ENCODE peak calls at places on chromosomes 11 and 22, in ten cellular contexts. T is mesenchymal stem cell, O is iris pigment epithelial cell, W is HS-5, Y is GM19239, C is EH, B is NCI-H524 treated with DMSO at 0.1 percent for 48 hours, Z is OCI-LY7, G is T-helper 1 cell, P is globus pallidus. S is an unnamed sample.

GRCh38 chr11:60589611-60590010 is 74.4 kb downstream of the MS4A13 start:
- DNase-seq in T (no peak), Y (no peak), B (no peak), P (no peak), W (no peak), C (no peak), O (no peak), G (no peak), Z (no peak), S (no peak)

GRCh38 chr22:42179616-42180015 is 49.0 kb upstream of the CYP2D6 start:
- DNase-seq in Y (no peak), P (no peak), B (no peak), G (no peak), T (peak), C (peak), W (peak), Z (no peak), O (peak), S (peak)

GRCh38 chr22:43308451-43309235 is 34.5 kb downstream of the SCUBE1 start:
- DNase-seq in C (no peak), T (no peak), G (no peak), Y (no peak), B (peak), W (no peak), P (no peak), Z (no peak), O (no peak), S (no peak)

GRCh38 chr11:119615003-119615878 is 113.8 kb downstream of the NECTIN1 start:
- DNase-seq in T (peak), Y (peak), W (peak), Z (peak), C (peak), G (no peak), O (peak), P (peak), B (no peak), S (peak)

GRCh38 chr11:35553831-35554230 is 28.4 kb upstream of the PAMR1 start:
- DNase-seq in O (peak), P (no peak), B (no peak), Y (no peak), G (no peak), C (peak), W (peak), T (peak), Z (no peak), S (peak)

GRCh38 chr11:67033661-67034166 is 10.8 kb downstream of the SYT12 start:
- DNase-seq in P (peak), T (peak), G (no peak), Y (no peak), O (peak), C (peak), B (no peak), Z (no peak), W (peak), S (peak)

GRCh38 chr11:134750619-134751018 is 338.6 kb upstream of the B3GAT1 start:
- DNase-seq in G (no peak), P (no peak), B (no peak), T (no peak), O (no peak), C (no peak), Z (no peak), W (no peak), Y (no peak), S (no peak)

GRCh38 chr11:14980854-14981253 is 8.7 kb upstream of the CALCA start:
- DNase-seq in Y (no peak), B (no peak), O (peak), G (no peak), C (peak), T (no peak), P (no peak), Z (no peak), W (peak), S (peak)

GRCh38 chr11:111870522-111870886 is 877 bp downstream of the ALG9 start:
- DNase-seq in O (no peak), Z (no peak), T (no peak), W (no peak), C (no peak), P (peak), G (no peak), Y (no peak), B (no peak), S (no peak)

GRCh38 chr22:31574015-31574670 is 77.8 kb downstream of the SFI1 start:
- DNase-seq in Z (no peak), G (no peak), O (no peak), T (no peak), W (no peak), Y (no peak), C (no peak), P (peak), B (no peak), S (no peak)

GRCh38 chr11:125337836-125338235 is 158.2 kb downstream of the FEZ1 start:
- DNase-seq in T (peak), Y (no peak), Z (no peak), G (no peak), W (no peak), B (no peak), P (no peak), O (no peak), C (no peak), S (no peak)

GRCh38 chr11:75346912-75347647 is 4.4 kb downstream of the ARRB1 start:
- DNase-seq in W (no peak), O (peak), Y (no peak), C (peak), B (no peak), G (no peak), T (peak), Z (no peak), P (no peak), S (peak)

GRCh38 chr11:108135845-108136599 is 14.7 kb downstream of the ACAT1 start:
- DNase-seq in P (no peak), Y (no peak), O (peak), G (no peak), T (peak), Z (peak), W (no peak), C (peak), B (no peak), S (peak)

GRCh38 chr22:30290318-30290678 is 993 bp upstream of the CASTOR1 start:
- DNase-seq in W (no peak), T (peak), O (peak), G (no peak), B (no peak), C (peak), Z (peak), P (no peak), Y (peak), S (no peak)

GRCh38 chr11:63958013-63958412 is 16.4 kb upstream of the COX8A start:
- DNase-seq in Z (no peak), P (no peak), W (no peak), T (no peak), B (no peak), C (no peak), G (no peak), O (no peak), Y (no peak), S (no peak)

GRCh38 chr22:21443057-21443734 is 24.0 kb upstream of the TMEM191C start:
- DNase-seq in Z (no peak), O (no peak), W (no peak), B (no peak), C (no peak), Y (no peak), T (no peak), P (no peak), G (no peak), S (no peak)

GRCh38 chr22:48644108-48644507 is 1183.6 kb downstream of the BRD1 start:
- DNase-seq in G (no peak), O (no peak), W (no peak), C (no peak), T (no peak), B (no peak), P (no peak), Z (no peak), Y (no peak), S (peak)

GRCh38 chr11:65860278-65861164 is at the start of gene MUS81:
- DNase-seq in B (peak), T (peak), C (peak), P (peak), O (peak), W (peak), Y (peak), G (peak), Z (peak), S (peak)

GRCh38 chr11:65479184-65480145 is 19.4 kb upstream of the MALAT1 start:
- DNase-seq in O (peak), Y (no peak), P (peak), C (peak), W (no peak), T (peak), G (no peak), B (no peak), Z (no peak), S (peak)

GRCh38 chr11:120613264-120614226 is 102.0 kb downstream of the GRIK4 start:
- DNase-seq in G (no peak), T (no peak), B (no peak), Y (peak), O (no peak), C (no peak), P (no peak), W (no peak), Z (no peak), S (no peak)

GRCh38 chr11:3022300-3022967 is 30.3 kb upstream of the NAP1L4 start:
- DNase-seq in T (peak), G (no peak), O (peak), Y (peak), W (peak), P (peak), Z (peak), C (peak), B (no peak), S (peak)

GRCh38 chr11:62336949-62337681 is at the start of gene ASRGL1:
- DNase-seq in W (no peak), G (peak), C (peak), B (peak), P (peak), T (peak), Z (peak), O (peak), Y (peak), S (peak)

GRCh38 chr22:35995772-35996171 is 32.9 kb downstream of the RBFOX2 start:
- DNase-seq in W (peak), B (no peak), G (no peak), Z (no peak), P (no peak), Y (no peak), C (peak), T (peak), O (peak), S (peak)

GRCh38 chr11:134372536-134372935 is 39.5 kb downstream of the B3GAT1 start:
- DNase-seq in C (no peak), P (no peak), T (no peak), G (no peak), B (no peak), Z (no peak), Y (no peak), O (no peak), W (no peak), S (no peak)

GRCh38 chr22:28810839-28811491 is 10.6 kb upstream of the XBP1 start:
- DNase-seq in G (peak), Z (no peak), Y (no peak), O (no peak), C (no peak), P (peak), T (no peak), W (no peak), B (no peak), S (peak)

GRCh38 chr11:18721576-18722292 is 4.3 kb downstream of the IGSF22 start:
- DNase-seq in P (no peak), T (peak), Z (peak), W (peak), B (no peak), Y (peak), O (peak), G (no peak), C (peak), S (peak)